ENCODE peak calls at places on chromosomes 16 and 17, in six cellular contexts. K is heart right ventricle, Y is A172, F is GM18507, A is skeletal muscle cell, D is AG09319. Q is an unnamed sample.

GRCh38 chr17:57577751-57578607 is 167.1 kb downstream of the CCDC182 start:
- DNase-seq in F (no peak), D (peak; percentile 32), A (peak; percentile 55), Y (peak; percentile 52), K (no peak), Q (no peak)

GRCh38 chr16:80045944-80046660 is 445.6 kb upstream of the MAF start:
- DNase-seq in F (no peak), Y (no peak), K (no peak), D (no peak), A (no peak), Q (no peak)

GRCh38 chr17:6492892-6493674 is 48.8 kb downstream of the PIMREG start:
- DNase-seq in D (no peak), F (no peak), K (no peak), Y (no peak), A (no peak), Q (no peak)

GRCh38 chr17:6101706-6102105 is 31.5 kb downstream of the WSCD1 start:
- DNase-seq in D (no peak), A (no peak), K (no peak), F (no peak), Y (no peak), Q (no peak)

GRCh38 chr17:27759528-27759927 is 40.8 kb downstream of the NOS2 start:
- DNase-seq in F (no peak), K (no peak), A (no peak), Y (no peak), D (no peak), Q (no peak)

GRCh38 chr17:42674755-42675347 is 1.9 kb downstream of the PLEKHH3 start:
- DNase-seq in D (no peak), K (peak; percentile 38), A (no peak), F (no peak), Y (no peak), Q (peak; percentile 3)

GRCh38 chr17:29838961-29839360 is 91.1 kb downstream of the SSH2 start:
- DNase-seq in K (peak; percentile 31), Y (peak; percentile 37), D (no peak), A (no peak), F (no peak), Q (no peak)

GRCh38 chr17:50781167-50781566 is 13.8 kb upstream of the ANKRD40CL start:
- DNase-seq in F (no peak), K (no peak), Y (no peak), D (no peak), A (no peak), Q (no peak)

GRCh38 chr17:82384730-82385429 is 13.3 kb downstream of the UTS2R start:
- DNase-seq in F (no peak), K (peak; percentile 38), Y (peak; percentile 54), D (peak; percentile 16), A (no peak), Q (peak; percentile 78)

GRCh38 chr16:65068151-65068740 is 53.6 kb downstream of the CDH11 start:
- DNase-seq in Y (peak; percentile 18), F (no peak), A (peak; percentile 45), D (peak; percentile 43), K (no peak), Q (no peak)

Q was measured in ACHN.